ENCODE peak calls at places on chromosome 12, in seven cellular contexts. N is GM12864, Z is astrocyte of the cerebellum, H is astrocyte of the spinal cord, X is OCI-LY7, U is adrenal gland, J is AG04450. L is an unnamed sample.
A peak's percentile ranks its signal among the peaks of the same experiment; 100 is the strongest.

GRCh38 chr12:63151898-63152700 is 1.1 kb upstream of the AVPR1A start:
- DNase-seq in N (no peak), Z (no peak), H (peak; percentile 55), X (peak; percentile 7), U (peak; percentile 62), J (peak; percentile 3), L (no peak)

GRCh38 chr12:89949457-89950195 is 241.0 kb upstream of the ATP2B1 start:
- DNase-seq in N (peak; percentile 74), Z (peak; percentile 78), H (peak; percentile 92), X (peak; percentile 60), U (no peak), J (no peak), L (peak; percentile 23)

GRCh38 chr12:131851741-131852550 is 23.8 kb downstream of the MMP17 start:
- DNase-seq in N (no peak), Z (no peak), H (no peak), X (no peak), U (no peak), J (no peak), L (no peak)

GRCh38 chr12:541676-542289 is 82.0 kb downstream of the B4GALNT3 start:
- DNase-seq in N (no peak), Z (no peak), H (no peak), X (no peak), U (peak; percentile 53), J (no peak), L (no peak)

GRCh38 chr12:23906329-23906728 is 43.1 kb downstream of the SOX5 start:
- DNase-seq in N (no peak), Z (peak; percentile 89), H (peak; percentile 90), X (no peak), U (no peak), J (no peak), L (no peak)

GRCh38 chr12:130320553-130320952 is 17.1 kb upstream of the PIWIL1 start:
- DNase-seq in N (no peak), Z (no peak), H (no peak), X (no peak), U (no peak), J (no peak), L (no peak)

GRCh38 chr12:15527201-15527782 is 205.0 kb downstream of the PTPRO start:
- DNase-seq in N (no peak), Z (peak; percentile 3), H (no peak), X (peak; percentile 23), U (peak; percentile 26), J (no peak), L (no peak)

GRCh38 chr12:49389092-49389703 is 21.9 kb downstream of the SPATS2 start:
- DNase-seq in N (no peak), Z (no peak), H (no peak), X (no peak), U (peak; percentile 21), J (no peak), L (peak; percentile 66)

GRCh38 chr12:45039757-45040156 is 11.1 kb downstream of the DBX2 start:
- DNase-seq in N (no peak), Z (no peak), H (no peak), X (no peak), U (no peak), J (no peak), L (no peak)

GRCh38 chr12:92462049-92462448 is 240.7 kb upstream of the PLEKHG7 start:
- DNase-seq in N (peak; percentile 69), Z (no peak), H (no peak), X (peak; percentile 58), U (no peak), J (no peak), L (no peak)

GRCh38 chr12:46267618-46268348 is 1.1 kb downstream of the SLC38A1 start:
- DNase-seq in N (no peak), Z (no peak), H (peak; percentile 37), X (peak; percentile 53), U (peak; percentile 20), J (no peak), L (peak; percentile 43)

GRCh38 chr12:106369624-106370346 is 12.2 kb downstream of the POLR3B start:
- DNase-seq in N (no peak), Z (peak; percentile 42), H (peak; percentile 72), X (no peak), U (no peak), J (peak; percentile 55), L (no peak)

GRCh38 chr12:89320735-89321134 is 31.6 kb downstream of the DUSP6 start:
- DNase-seq in N (no peak), Z (no peak), H (no peak), X (no peak), U (no peak), J (no peak), L (no peak)

GRCh38 chr12:88309546-88309945 is 167.4 kb downstream of the TMTC3 start:
- DNase-seq in N (no peak), Z (no peak), H (peak; percentile 72), X (no peak), U (no peak), J (no peak), L (no peak)

GRCh38 chr12:116896525-116896924 is 14.2 kb upstream of the FBXW8 start:
- DNase-seq in N (no peak), Z (no peak), H (no peak), X (no peak), U (no peak), J (no peak), L (no peak)

GRCh38 chr12:106296179-106296877 is 6.2 kb upstream of the TCP11L2 start:
- DNase-seq in N (no peak), Z (no peak), H (peak; percentile 71), X (no peak), U (no peak), J (no peak), L (no peak)

GRCh38 chr12:95942106-95942531 is 295 bp downstream of the CCDC38 start:
- DNase-seq in N (no peak), Z (no peak), H (peak; percentile 3), X (peak; percentile 40), U (no peak), J (no peak), L (no peak)

GRCh38 chr12:19248929-19249602 is 119.5 kb downstream of the PLEKHA5 start:
- DNase-seq in N (no peak), Z (no peak), H (peak; percentile 36), X (no peak), U (no peak), J (no peak), L (no peak)

GRCh38 chr12:83265798-83266197 is 579.1 kb downstream of the TMTC2 start:
- DNase-seq in N (no peak), Z (no peak), H (no peak), X (no peak), U (no peak), J (no peak), L (no peak)

GRCh38 chr12:209246-209645 is 4.7 kb downstream of the SLC6A12 start:
- DNase-seq in N (no peak), Z (no peak), H (no peak), X (no peak), U (no peak), J (no peak), L (no peak)

GRCh38 chr12:57605308-57606015 is 838 bp downstream of the DTX3 start:
- DNase-seq in N (no peak), Z (no peak), H (no peak), X (no peak), U (no peak), J (no peak), L (no peak)

GRCh38 chr12:8018666-8019581 is 13.6 kb upstream of the FOXJ2 start:
- DNase-seq in N (no peak), Z (no peak), H (peak; percentile 26), X (peak; percentile 85), U (no peak), J (no peak), L (peak; percentile 28)

DNA sequence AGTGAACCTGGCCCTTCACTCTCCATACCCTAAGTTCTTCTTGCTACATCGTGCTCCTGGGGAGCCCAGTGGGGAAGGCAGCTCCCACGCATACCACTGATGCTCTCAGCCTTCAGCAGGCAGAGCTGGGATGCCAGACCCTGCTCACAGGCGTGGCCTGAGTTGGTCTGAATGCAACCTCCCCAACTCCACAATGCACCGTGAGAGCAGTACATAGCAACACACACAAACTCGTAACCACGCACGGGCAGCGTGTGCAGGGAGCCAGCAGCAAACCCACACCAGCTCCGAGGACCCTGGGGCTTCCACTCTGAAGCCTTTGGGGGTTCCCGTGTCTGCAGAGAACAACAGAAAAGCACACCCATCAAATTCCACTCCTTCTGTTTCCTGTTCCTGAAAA is 37.2 kb downstream of the ANO2 start:
- DNase-seq in N (no peak), Z (no peak), H (no peak), X (no peak), U (no peak), J (no peak), L (no peak)
- TF ChIP-seq CTCF in N (no peak), Z (no peak), H (no peak), X (no peak), U (no peak), J (no peak), L (no peak)

DNA sequence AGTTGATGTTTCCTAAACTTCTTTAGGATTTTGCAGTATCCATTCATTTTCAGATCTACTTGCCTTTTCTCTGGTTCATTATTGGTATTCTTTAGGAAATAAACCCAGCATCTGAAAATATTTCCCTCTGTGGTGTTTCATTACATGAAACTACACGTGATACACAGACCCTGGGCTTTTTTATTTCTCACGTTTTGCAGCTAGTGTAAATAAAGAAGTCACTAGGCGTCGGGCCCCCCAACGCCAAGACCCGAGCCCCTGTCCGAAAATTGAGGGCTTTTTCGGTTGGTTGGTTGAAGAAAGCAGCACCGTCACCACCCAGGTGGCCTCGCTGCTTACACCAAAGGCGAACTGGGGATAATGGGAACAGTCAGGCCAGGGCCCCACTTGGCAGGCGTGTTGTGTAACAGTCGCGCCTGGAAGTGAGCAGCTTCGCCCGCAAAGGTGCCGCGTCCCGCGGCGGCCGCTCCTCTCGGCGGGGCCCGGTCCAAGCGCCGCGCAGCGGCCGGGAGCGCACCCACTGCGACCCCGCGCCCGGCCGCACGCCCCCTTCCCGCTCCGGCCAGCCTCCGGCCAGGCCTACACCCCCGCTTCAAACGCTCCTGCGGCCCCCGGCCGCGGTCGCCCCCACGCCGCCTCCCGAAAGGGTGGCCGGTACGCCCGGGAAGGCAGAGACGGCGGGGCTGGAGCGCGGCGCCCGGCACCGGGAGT is 1.2 kb downstream of the DUSP16 start:
- DNase-seq in N (no peak), Z (no peak), H (peak; percentile 50), X (peak; percentile 53), U (peak; percentile 77), J (no peak), L (peak; percentile 55)
- TF ChIP-seq CTCF in N (no peak), Z (no peak), H (no peak), X (no peak), U (peak; percentile 12), J (no peak), L (no peak)

DNA sequence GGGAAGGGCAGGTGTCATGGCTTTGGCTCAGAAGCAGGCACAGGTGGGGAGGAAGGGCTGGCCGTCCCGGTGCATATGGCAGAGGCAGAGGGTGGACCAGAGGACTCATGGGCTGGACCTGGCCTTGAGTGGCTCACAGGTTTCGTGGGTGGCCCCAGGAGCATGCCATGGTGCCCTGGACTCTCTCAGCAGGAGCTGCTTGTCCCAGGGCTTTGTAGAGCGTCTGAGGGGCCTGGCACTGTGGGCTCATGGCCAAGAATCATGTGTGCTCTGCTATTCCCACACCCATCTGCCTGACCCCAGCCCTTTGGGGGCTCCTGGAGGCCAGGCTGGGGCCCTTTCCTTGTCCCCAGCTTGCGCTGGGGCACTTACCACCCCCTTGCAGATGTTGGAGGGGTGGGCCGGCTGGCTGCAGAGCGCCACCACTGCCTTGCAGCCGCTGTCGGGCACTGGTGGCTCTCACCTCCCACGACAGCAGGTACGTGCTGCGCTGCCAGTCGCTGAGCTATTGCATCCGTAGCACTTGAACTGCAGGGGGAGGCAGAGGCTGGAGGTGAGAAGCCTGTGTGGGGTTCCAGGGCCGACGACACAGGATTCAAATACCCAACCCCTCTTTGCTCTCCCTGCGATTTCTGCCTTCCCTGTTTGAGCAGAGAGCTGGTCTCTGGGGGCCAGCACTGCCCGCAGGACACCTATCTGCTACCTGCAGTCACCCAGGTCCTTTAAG is 187.4 kb upstream of the PRMT8 start:
- DNase-seq in N (no peak), Z (no peak), H (no peak), X (no peak), U (no peak), J (no peak), L (no peak)
- TF ChIP-seq CTCF in N (no peak), Z (peak; percentile 29), H (peak; percentile 29), X (no peak), U (no peak), J (peak; percentile 11), L (no peak)

GRCh38 chr12:54036620-54037359 is 3.9 kb downstream of the HOXC5 start:
- DNase-seq in N (no peak), Z (no peak), H (no peak), X (peak; percentile 34), U (peak; percentile 73), J (no peak), L (no peak)
- TF ChIP-seq CTCF in N (no peak), Z (no peak), H (peak; percentile 32), X (peak; percentile 32), U (no peak), J (no peak), L (no peak)